ENCODE peak calls at places on chromosomes 13 and 19, in five cellular contexts. D is sigmoid colon, R is heart right ventricle, F is cardiac muscle cell, C is A549. W is an unnamed sample.

GRCh38 chr19:40147693-40148347 is 43.4 kb upstream of the MAP3K10 start:
- DNase-seq in D (no peak), R (no peak), F (peak), C (peak), W (no peak)

GRCh38 chr13:76854894-76855293 is 31.3 kb downstream of the KCTD12 start:
- DNase-seq in D (no peak), R (no peak), F (no peak), C (no peak), W (no peak)

GRCh38 chr13:21616880-21617279 is 12.9 kb upstream of the MICU2 start:
- DNase-seq in D (no peak), R (no peak), F (no peak), C (no peak), W (no peak)

GRCh38 chr13:108266316-108266936 is 3.1 kb upstream of the TNFSF13B start:
- DNase-seq in D (no peak), R (no peak), F (no peak), C (no peak), W (no peak)

GRCh38 chr19:29507081-29507860 is 18.5 kb upstream of the VSTM2B start:
- DNase-seq in D (peak), R (no peak), F (no peak), C (no peak), W (no peak)

GRCh38 chr13:92074658-92075057 is 676.2 kb downstream of the GPC5 start:
- DNase-seq in D (no peak), R (no peak), F (peak), C (peak), W (no peak)

GRCh38 chr13:32429406-32429909 is 1.5 kb upstream of the N4BP2L1 start:
- DNase-seq in D (no peak), R (no peak), F (no peak), C (no peak), W (no peak)

GRCh38 chr13:45807520-45808099 is 43.9 kb downstream of the SIAH3 start:
- DNase-seq in D (no peak), R (peak), F (peak), C (peak), W (peak)

DNA sequence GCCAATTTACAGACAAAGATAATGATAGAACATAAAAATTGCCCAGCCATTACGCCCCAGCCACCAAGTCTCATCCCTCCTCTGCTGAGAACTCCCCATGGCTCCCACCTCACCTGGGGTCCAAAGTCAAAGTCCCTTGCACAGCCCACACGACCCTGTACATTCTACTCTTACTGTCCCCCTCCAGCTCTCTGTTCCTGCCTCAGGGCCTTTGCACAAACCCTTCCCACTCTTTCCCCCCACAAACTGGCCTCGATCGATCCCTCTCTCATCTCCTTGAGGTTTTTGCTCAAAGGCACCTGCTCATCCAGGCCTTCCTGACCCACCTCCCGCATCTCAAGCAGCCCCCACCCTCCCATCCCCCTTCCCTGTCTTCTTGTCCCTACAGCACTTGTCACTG is 1.3 kb downstream of the DOCK6 start:
- DNase-seq in D (no peak), R (no peak), F (no peak), C (no peak), W (no peak)
- H3K27ac ChIP-seq in D (peak), R (peak), F (no peak), C (no peak), W (no peak)

DNA sequence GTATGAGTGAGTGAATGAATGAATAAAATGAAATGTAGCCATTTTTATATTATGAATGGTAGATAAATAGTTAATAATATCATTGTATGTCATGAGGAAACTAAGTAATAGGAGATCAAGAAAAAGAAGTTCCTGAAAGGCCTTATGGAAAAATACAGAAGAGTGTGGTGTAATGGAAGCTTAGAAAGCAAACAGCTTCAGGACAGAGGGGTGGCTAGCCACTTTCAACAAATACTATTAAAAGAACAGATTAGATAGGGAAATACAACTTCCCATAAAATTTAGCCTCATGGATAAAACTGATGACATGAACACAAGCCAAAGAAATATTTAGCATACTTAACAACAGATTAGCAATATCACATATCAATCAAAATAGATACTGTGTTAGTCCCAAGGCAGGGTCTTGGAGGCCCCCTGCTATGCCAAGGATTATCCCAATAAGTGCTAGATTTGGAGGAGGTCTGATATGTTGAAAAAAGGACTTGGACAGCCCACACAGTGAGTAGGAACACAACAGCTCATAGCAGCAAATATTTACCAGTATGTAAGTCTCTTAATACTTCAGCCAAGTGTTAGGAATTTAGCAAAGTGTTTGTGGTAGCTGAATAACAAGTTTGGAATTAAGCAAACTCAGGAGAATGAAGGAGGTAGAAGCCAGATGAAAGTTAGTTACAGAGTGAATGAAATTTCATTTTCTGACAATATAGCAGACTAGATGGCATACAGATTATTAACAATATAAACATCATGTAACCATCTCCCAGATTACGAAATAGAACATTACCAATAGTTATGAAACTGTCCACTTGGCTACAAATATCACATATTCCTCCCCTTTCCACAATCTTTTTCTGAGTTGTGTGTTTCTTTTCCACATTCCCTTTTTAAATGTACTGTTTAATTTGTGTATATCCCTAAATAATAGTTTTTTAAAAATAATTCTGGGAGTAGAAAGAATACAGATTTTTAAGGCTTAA is 1632.0 kb downstream of the PCDH9 start:
- DNase-seq in D (no peak), R (no peak), F (peak), C (peak), W (no peak)
- H3K27ac ChIP-seq in D (no peak), R (no peak), F (no peak), C (no peak), W (no peak)

GRCh38 chr13:33728271-33729037 is 89.5 kb upstream of the RFC3 start:
- DNase-seq in D (peak), R (peak), F (peak), C (peak), W (no peak)

GRCh38 chr13:33735276-33735675 is 82.7 kb upstream of the RFC3 start:
- DNase-seq in D (no peak), R (no peak), F (no peak), C (no peak), W (no peak)

GRCh38 chr13:33727356-33728083 is 90.4 kb upstream of the RFC3 start:
- DNase-seq in D (no peak), R (no peak), F (no peak), C (no peak), W (no peak)

GRCh38 chr13:33725340-33725739 is 92.6 kb upstream of the RFC3 start:
- DNase-seq in D (no peak), R (no peak), F (no peak), C (no peak), W (no peak)

DNA sequence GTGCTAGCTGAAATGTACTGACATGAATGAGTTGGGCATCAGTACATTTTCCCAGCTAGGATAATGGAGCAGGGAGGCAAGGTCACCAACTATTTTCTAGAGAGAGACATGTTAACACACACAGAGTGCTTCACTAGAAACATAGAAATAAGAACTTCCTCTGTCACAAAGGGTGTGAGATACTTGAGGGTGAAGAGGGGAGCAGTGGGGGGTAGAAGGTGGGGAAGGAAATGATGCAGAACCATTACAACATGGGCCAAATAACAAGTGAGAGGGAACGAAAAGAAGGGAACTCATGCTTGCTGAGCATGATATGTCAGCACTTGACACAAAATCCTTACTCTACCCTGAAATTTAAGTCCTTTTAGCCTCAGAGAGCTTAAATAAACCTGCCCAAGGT is 87.8 kb upstream of the RFC3 start:
- DNase-seq in D (no peak), R (no peak), F (no peak), C (no peak), W (no peak)
- H3K27ac ChIP-seq in D (no peak), R (no peak), F (no peak), C (no peak), W (no peak)

GRCh38 chr19:51141181-51141580 is 920 bp upstream of the SIGLEC7 start:
- DNase-seq in D (no peak), R (no peak), F (no peak), C (no peak), W (no peak)

GRCh38 chr19:51138549-51138979 is 3.5 kb upstream of the SIGLEC7 start:
- DNase-seq in D (peak), R (peak), F (peak), C (no peak), W (no peak)

GRCh38 chr19:51142119-51142518 is at the start of gene SIGLEC7:
- DNase-seq in D (no peak), R (peak), F (no peak), C (no peak), W (peak)

GRCh38 chr19:51139299-51140018 is 2.6 kb upstream of the SIGLEC7 start:
- DNase-seq in D (no peak), R (no peak), F (no peak), C (no peak), W (no peak)

DNA sequence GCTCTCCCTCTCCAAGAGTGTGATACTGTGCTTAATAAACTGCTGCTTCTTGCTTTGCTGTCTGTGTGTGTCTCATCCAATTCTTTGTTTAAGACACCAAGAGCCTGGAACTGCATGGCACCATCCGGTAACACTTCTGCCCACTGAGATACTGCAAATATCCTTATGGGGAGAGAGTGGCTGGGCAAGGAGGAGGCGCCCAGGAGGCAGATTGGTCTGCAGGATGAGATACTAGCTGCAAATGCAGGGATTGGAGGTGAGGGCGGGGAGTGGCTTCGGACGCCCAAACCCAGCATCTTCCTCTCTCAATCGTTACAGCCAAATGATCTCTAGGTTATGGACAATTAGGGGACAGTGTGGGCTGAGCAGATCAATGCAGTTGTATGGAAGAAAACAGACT is 1.7 kb upstream of the SIGLEC7 start:
- DNase-seq in D (no peak), R (no peak), F (no peak), C (no peak), W (no peak)
- H3K27ac ChIP-seq in D (no peak), R (no peak), F (no peak), C (no peak), W (no peak)

W was measured in substantia nigra.